ENCODE peak calls at places on chromosomes 2 and 18, in nine cellular contexts. One of them, this sample, is unnamed.

GRCh38 chr2:189874571-189875320 is 90.5 kb downstream of the PMS1 start:
- DNase-seq in NCI-H82: no peak
- DNase-seq in AML-193: no peak
- DNase-seq in GM04504: no peak
- DNase-seq in H7: no peak
- DNase-seq in GM23248: no peak
- DNase-seq in Caki2: no peak
- DNase-seq in stimulated activated CD4-positive, alpha-beta T cell treated with anti-CD3 and anti-CD28 coated beads, Interleukin-4, amount 100 ng/mL, for 24 hours: no peak
- DNase-seq in foreskin fibroblast: no peak
- DNase-seq in this sample: no peak

GRCh38 chr2:23298551-23298950 is 86.4 kb upstream of the KLHL29 start:
- DNase-seq in GM23248: no peak
- DNase-seq in AML-193: no peak
- DNase-seq in GM04504: no peak
- DNase-seq in H7: no peak
- DNase-seq in foreskin fibroblast: no peak
- DNase-seq in Caki2: no peak
- DNase-seq in NCI-H82: no peak
- DNase-seq in stimulated activated CD4-positive, alpha-beta T cell treated with anti-CD3 and anti-CD28 coated beads, Interleukin-4, amount 100 ng/mL, for 24 hours: no peak
- DNase-seq in this sample: no peak

GRCh38 chr18:8987250-8987649 is 115.2 kb upstream of the NDUFV2 start:
- DNase-seq in AML-193: no peak
- DNase-seq in Caki2: no peak
- DNase-seq in H7: no peak
- DNase-seq in GM23248: peak; percentile 86
- DNase-seq in NCI-H82: peak; percentile 74
- DNase-seq in stimulated activated CD4-positive, alpha-beta T cell treated with anti-CD3 and anti-CD28 coated beads, Interleukin-4, amount 100 ng/mL, for 24 hours: no peak
- DNase-seq in foreskin fibroblast: peak; percentile 47
- DNase-seq in GM04504: peak; percentile 28
- DNase-seq in this sample: no peak

GRCh38 chr2:46151582-46151981 is 145.6 kb upstream of the EPAS1 start:
- DNase-seq in H7: no peak
- DNase-seq in Caki2: no peak
- DNase-seq in GM04504: no peak
- DNase-seq in GM23248: no peak
- DNase-seq in stimulated activated CD4-positive, alpha-beta T cell treated with anti-CD3 and anti-CD28 coated beads, Interleukin-4, amount 100 ng/mL, for 24 hours: no peak
- DNase-seq in foreskin fibroblast: no peak
- DNase-seq in NCI-H82: no peak
- DNase-seq in AML-193: no peak
- DNase-seq in this sample: no peak

GRCh38 chr2:72033636-72034035 is 114.0 kb downstream of the CYP26B1 start:
- DNase-seq in foreskin fibroblast: no peak
- DNase-seq in Caki2: no peak
- DNase-seq in GM04504: no peak
- DNase-seq in GM23248: no peak
- DNase-seq in AML-193: no peak
- DNase-seq in stimulated activated CD4-positive, alpha-beta T cell treated with anti-CD3 and anti-CD28 coated beads, Interleukin-4, amount 100 ng/mL, for 24 hours: no peak
- DNase-seq in H7: peak; percentile 23
- DNase-seq in NCI-H82: no peak
- DNase-seq in this sample: no peak

GRCh38 chr2:223835701-223836532 is 1.5 kb downstream of the AP1S3 start:
- DNase-seq in stimulated activated CD4-positive, alpha-beta T cell treated with anti-CD3 and anti-CD28 coated beads, Interleukin-4, amount 100 ng/mL, for 24 hours: no peak
- DNase-seq in Caki2: peak; percentile 33
- DNase-seq in H7: no peak
- DNase-seq in foreskin fibroblast: no peak
- DNase-seq in NCI-H82: no peak
- DNase-seq in AML-193: peak; percentile 15
- DNase-seq in GM04504: no peak
- DNase-seq in GM23248: no peak
- DNase-seq in this sample: peak; percentile 52

GRCh38 chr2:74537140-74537539 is 7.4 kb downstream of the HTRA2 start:
- DNase-seq in NCI-H82: no peak
- DNase-seq in GM04504: no peak
- DNase-seq in Caki2: no peak
- DNase-seq in foreskin fibroblast: peak; percentile 53
- DNase-seq in AML-193: no peak
- DNase-seq in stimulated activated CD4-positive, alpha-beta T cell treated with anti-CD3 and anti-CD28 coated beads, Interleukin-4, amount 100 ng/mL, for 24 hours: no peak
- DNase-seq in H7: no peak
- DNase-seq in GM23248: peak; percentile 55
- DNase-seq in this sample: no peak

GRCh38 chr2:7992612-7993596 is 689.0 kb upstream of the ID2 start:
- DNase-seq in NCI-H82: peak; percentile 60
- DNase-seq in GM23248: peak; percentile 54
- DNase-seq in AML-193: no peak
- DNase-seq in stimulated activated CD4-positive, alpha-beta T cell treated with anti-CD3 and anti-CD28 coated beads, Interleukin-4, amount 100 ng/mL, for 24 hours: no peak
- DNase-seq in Caki2: no peak
- DNase-seq in foreskin fibroblast: peak; percentile 18
- DNase-seq in GM04504: no peak
- DNase-seq in H7: no peak
- DNase-seq in this sample: no peak

GRCh38 chr2:78546843-78547242 is 478.7 kb upstream of the REG3G start:
- DNase-seq in H7: no peak
- DNase-seq in GM04504: no peak
- DNase-seq in GM23248: no peak
- DNase-seq in foreskin fibroblast: no peak
- DNase-seq in NCI-H82: no peak
- DNase-seq in stimulated activated CD4-positive, alpha-beta T cell treated with anti-CD3 and anti-CD28 coated beads, Interleukin-4, amount 100 ng/mL, for 24 hours: no peak
- DNase-seq in Caki2: no peak
- DNase-seq in AML-193: no peak
- DNase-seq in this sample: no peak

GRCh38 chr2:96876036-96876810 is 6.3 kb upstream of the SEMA4C start:
- DNase-seq in GM04504: no peak
- DNase-seq in stimulated activated CD4-positive, alpha-beta T cell treated with anti-CD3 and anti-CD28 coated beads, Interleukin-4, amount 100 ng/mL, for 24 hours: no peak
- DNase-seq in foreskin fibroblast: peak; percentile 73
- DNase-seq in H7: peak; percentile 80
- DNase-seq in AML-193: no peak
- DNase-seq in NCI-H82: no peak
- DNase-seq in GM23248: peak; percentile 45
- DNase-seq in Caki2: no peak
- DNase-seq in this sample: no peak

GRCh38 chr2:3214827-3215404 is 162.7 kb downstream of the EIPR1 start:
- DNase-seq in stimulated activated CD4-positive, alpha-beta T cell treated with anti-CD3 and anti-CD28 coated beads, Interleukin-4, amount 100 ng/mL, for 24 hours: no peak
- DNase-seq in foreskin fibroblast: no peak
- DNase-seq in GM23248: no peak
- DNase-seq in AML-193: no peak
- DNase-seq in H7: no peak
- DNase-seq in Caki2: no peak
- DNase-seq in GM04504: no peak
- DNase-seq in NCI-H82: no peak
- DNase-seq in this sample: no peak

GRCh38 chr2:30765876-30766470 is 41.3 kb downstream of the CAPN13 start:
- DNase-seq in NCI-H82: no peak
- DNase-seq in GM23248: no peak
- DNase-seq in GM04504: no peak
- DNase-seq in stimulated activated CD4-positive, alpha-beta T cell treated with anti-CD3 and anti-CD28 coated beads, Interleukin-4, amount 100 ng/mL, for 24 hours: no peak
- DNase-seq in foreskin fibroblast: no peak
- DNase-seq in Caki2: no peak
- DNase-seq in H7: no peak
- DNase-seq in AML-193: no peak
- DNase-seq in this sample: no peak

GRCh38 chr18:62987859-62988258 is 272.5 kb downstream of the PHLPP1 start:
- DNase-seq in Caki2: no peak
- DNase-seq in stimulated activated CD4-positive, alpha-beta T cell treated with anti-CD3 and anti-CD28 coated beads, Interleukin-4, amount 100 ng/mL, for 24 hours: no peak
- DNase-seq in H7: no peak
- DNase-seq in foreskin fibroblast: no peak
- DNase-seq in NCI-H82: no peak
- DNase-seq in GM04504: no peak
- DNase-seq in GM23248: no peak
- DNase-seq in AML-193: no peak
- DNase-seq in this sample: no peak

GRCh38 chr2:234978466-234979203 is 26.8 kb downstream of the SH3BP4 start:
- DNase-seq in H7: no peak
- DNase-seq in NCI-H82: no peak
- DNase-seq in AML-193: no peak
- DNase-seq in Caki2: no peak
- DNase-seq in GM04504: peak; percentile 44
- DNase-seq in foreskin fibroblast: peak; percentile 50
- DNase-seq in stimulated activated CD4-positive, alpha-beta T cell treated with anti-CD3 and anti-CD28 coated beads, Interleukin-4, amount 100 ng/mL, for 24 hours: no peak
- DNase-seq in GM23248: peak; percentile 76
- DNase-seq in this sample: peak; percentile 84

GRCh38 chr2:223929575-223930001 is 15.5 kb downstream of the WDFY1 start:
- DNase-seq in H7: no peak
- DNase-seq in AML-193: peak; percentile 26
- DNase-seq in stimulated activated CD4-positive, alpha-beta T cell treated with anti-CD3 and anti-CD28 coated beads, Interleukin-4, amount 100 ng/mL, for 24 hours: no peak
- DNase-seq in GM04504: no peak
- DNase-seq in NCI-H82: no peak
- DNase-seq in Caki2: no peak
- DNase-seq in foreskin fibroblast: no peak
- DNase-seq in GM23248: no peak
- DNase-seq in this sample: peak; percentile 41

GRCh38 chr2:18396328-18396727 is 164.1 kb downstream of the RDH14 start:
- DNase-seq in NCI-H82: no peak
- DNase-seq in stimulated activated CD4-positive, alpha-beta T cell treated with anti-CD3 and anti-CD28 coated beads, Interleukin-4, amount 100 ng/mL, for 24 hours: no peak
- DNase-seq in H7: no peak
- DNase-seq in GM04504: no peak
- DNase-seq in GM23248: no peak
- DNase-seq in AML-193: no peak
- DNase-seq in foreskin fibroblast: no peak
- DNase-seq in Caki2: no peak
- DNase-seq in this sample: no peak

GRCh38 chr2:75560768-75561565 is at the start of gene EVA1A:
- DNase-seq in H7: peak; percentile 84
- DNase-seq in GM04504: peak; percentile 61
- DNase-seq in stimulated activated CD4-positive, alpha-beta T cell treated with anti-CD3 and anti-CD28 coated beads, Interleukin-4, amount 100 ng/mL, for 24 hours: no peak
- DNase-seq in foreskin fibroblast: peak; percentile 91
- DNase-seq in NCI-H82: peak; percentile 6
- DNase-seq in GM23248: peak; percentile 88
- DNase-seq in Caki2: peak; percentile 87
- DNase-seq in AML-193: no peak
- DNase-seq in this sample: no peak

GRCh38 chr2:189866296-189866695 is 82.0 kb downstream of the PMS1 start:
- DNase-seq in GM04504: no peak
- DNase-seq in AML-193: no peak
- DNase-seq in Caki2: no peak
- DNase-seq in stimulated activated CD4-positive, alpha-beta T cell treated with anti-CD3 and anti-CD28 coated beads, Interleukin-4, amount 100 ng/mL, for 24 hours: no peak
- DNase-seq in GM23248: peak; percentile 47
- DNase-seq in NCI-H82: no peak
- DNase-seq in H7: no peak
- DNase-seq in foreskin fibroblast: no peak
- DNase-seq in this sample: no peak

GRCh38 chr2:6081542-6081872 is 389.3 kb downstream of the SOX11 start:
- DNase-seq in H7: no peak
- DNase-seq in foreskin fibroblast: no peak
- DNase-seq in AML-193: no peak
- DNase-seq in stimulated activated CD4-positive, alpha-beta T cell treated with anti-CD3 and anti-CD28 coated beads, Interleukin-4, amount 100 ng/mL, for 24 hours: no peak
- DNase-seq in GM04504: no peak
- DNase-seq in Caki2: no peak
- DNase-seq in GM23248: no peak
- DNase-seq in NCI-H82: peak; percentile 70
- DNase-seq in this sample: no peak

GRCh38 chr2:55010149-55010591 is 40.1 kb downstream of the RTN4 start:
- DNase-seq in stimulated activated CD4-positive, alpha-beta T cell treated with anti-CD3 and anti-CD28 coated beads, Interleukin-4, amount 100 ng/mL, for 24 hours: peak; percentile 24
- DNase-seq in Caki2: peak; percentile 68
- DNase-seq in GM04504: peak; percentile 22
- DNase-seq in H7: no peak
- DNase-seq in foreskin fibroblast: peak; percentile 58
- DNase-seq in AML-193: peak; percentile 75
- DNase-seq in GM23248: peak; percentile 87
- DNase-seq in NCI-H82: peak; percentile 70
- DNase-seq in this sample: peak; percentile 41

GRCh38 chr2:23475036-23475435 is 90.1 kb downstream of the KLHL29 start:
- DNase-seq in H7: peak; percentile 73
- DNase-seq in stimulated activated CD4-positive, alpha-beta T cell treated with anti-CD3 and anti-CD28 coated beads, Interleukin-4, amount 100 ng/mL, for 24 hours: no peak
- DNase-seq in GM23248: no peak
- DNase-seq in NCI-H82: peak; percentile 22
- DNase-seq in GM04504: no peak
- DNase-seq in Caki2: no peak
- DNase-seq in AML-193: no peak
- DNase-seq in foreskin fibroblast: no peak
- DNase-seq in this sample: no peak

GRCh38 chr2:218884519-218884918 is 3.9 kb downstream of the WNT10A start:
- DNase-seq in GM04504: no peak
- DNase-seq in GM23248: no peak
- DNase-seq in Caki2: no peak
- DNase-seq in stimulated activated CD4-positive, alpha-beta T cell treated with anti-CD3 and anti-CD28 coated beads, Interleukin-4, amount 100 ng/mL, for 24 hours: no peak
- DNase-seq in NCI-H82: no peak
- DNase-seq in AML-193: no peak
- DNase-seq in H7: no peak
- DNase-seq in foreskin fibroblast: no peak
- DNase-seq in this sample: no peak

GRCh38 chr2:38634684-38635083 is 31.2 kb upstream of the GALM start:
- DNase-seq in stimulated activated CD4-positive, alpha-beta T cell treated with anti-CD3 and anti-CD28 coated beads, Interleukin-4, amount 100 ng/mL, for 24 hours: no peak
- DNase-seq in NCI-H82: no peak
- DNase-seq in AML-193: peak; percentile 57
- DNase-seq in GM23248: no peak
- DNase-seq in Caki2: no peak
- DNase-seq in GM04504: no peak
- DNase-seq in H7: no peak
- DNase-seq in foreskin fibroblast: no peak
- DNase-seq in this sample: no peak

GRCh38 chr2:165745916-165746315 is 48.1 kb downstream of the GALNT3 start:
- DNase-seq in NCI-H82: no peak
- DNase-seq in Caki2: peak; percentile 18
- DNase-seq in foreskin fibroblast: peak; percentile 34
- DNase-seq in stimulated activated CD4-positive, alpha-beta T cell treated with anti-CD3 and anti-CD28 coated beads, Interleukin-4, amount 100 ng/mL, for 24 hours: no peak
- DNase-seq in AML-193: no peak
- DNase-seq in GM23248: peak; percentile 41
- DNase-seq in H7: no peak
- DNase-seq in GM04504: peak; percentile 8
- DNase-seq in this sample: no peak

GRCh38 chr2:157246212-157247067 is 11.1 kb upstream of the GALNT5 start:
- DNase-seq in GM04504: peak; percentile 64
- DNase-seq in Caki2: peak; percentile 52
- DNase-seq in NCI-H82: no peak
- DNase-seq in H7: no peak
- DNase-seq in AML-193: no peak
- DNase-seq in stimulated activated CD4-positive, alpha-beta T cell treated with anti-CD3 and anti-CD28 coated beads, Interleukin-4, amount 100 ng/mL, for 24 hours: peak; percentile 45
- DNase-seq in foreskin fibroblast: peak; percentile 83
- DNase-seq in GM23248: peak; percentile 95
- DNase-seq in this sample: peak; percentile 47

GRCh38 chr2:3628800-3629199 is 29.2 kb upstream of the ALLC start:
- DNase-seq in AML-193: no peak
- DNase-seq in stimulated activated CD4-positive, alpha-beta T cell treated with anti-CD3 and anti-CD28 coated beads, Interleukin-4, amount 100 ng/mL, for 24 hours: no peak
- DNase-seq in H7: peak; percentile 92
- DNase-seq in GM23248: no peak
- DNase-seq in NCI-H82: peak; percentile 63
- DNase-seq in Caki2: no peak
- DNase-seq in GM04504: no peak
- DNase-seq in foreskin fibroblast: no peak
- DNase-seq in this sample: peak; percentile 31

GRCh38 chr18:78957140-78957539 is 22.5 kb upstream of the SALL3 start:
- DNase-seq in H7: no peak
- DNase-seq in stimulated activated CD4-positive, alpha-beta T cell treated with anti-CD3 and anti-CD28 coated beads, Interleukin-4, amount 100 ng/mL, for 24 hours: no peak
- DNase-seq in GM04504: no peak
- DNase-seq in NCI-H82: peak; percentile 20
- DNase-seq in Caki2: no peak
- DNase-seq in foreskin fibroblast: no peak
- DNase-seq in GM23248: no peak
- DNase-seq in AML-193: no peak
- DNase-seq in this sample: no peak

GRCh38 chr2:38747819-38748218 is 3.3 kb downstream of the SRSF7 start:
- DNase-seq in stimulated activated CD4-positive, alpha-beta T cell treated with anti-CD3 and anti-CD28 coated beads, Interleukin-4, amount 100 ng/mL, for 24 hours: no peak
- DNase-seq in Caki2: no peak
- DNase-seq in GM23248: no peak
- DNase-seq in GM04504: no peak
- DNase-seq in H7: no peak
- DNase-seq in NCI-H82: no peak
- DNase-seq in AML-193: no peak
- DNase-seq in foreskin fibroblast: no peak
- DNase-seq in this sample: no peak

GRCh38 chr2:97011977-97012569 is 25.7 kb upstream of the FAM178B start:
- DNase-seq in GM04504: peak; percentile 14
- DNase-seq in GM23248: peak; percentile 75
- DNase-seq in foreskin fibroblast: peak; percentile 70
- DNase-seq in H7: no peak
- DNase-seq in AML-193: peak; percentile 47
- DNase-seq in NCI-H82: peak; percentile 25
- DNase-seq in Caki2: peak; percentile 48
- DNase-seq in stimulated activated CD4-positive, alpha-beta T cell treated with anti-CD3 and anti-CD28 coated beads, Interleukin-4, amount 100 ng/mL, for 24 hours: peak; percentile 11
- DNase-seq in this sample: peak; percentile 38

GRCh38 chr2:224650815-224651439 is 65.2 kb downstream of the CCDC195 start:
- DNase-seq in Caki2: peak; percentile 33
- DNase-seq in GM04504: peak; percentile 24
- DNase-seq in foreskin fibroblast: peak; percentile 73
- DNase-seq in NCI-H82: peak; percentile 80
- DNase-seq in stimulated activated CD4-positive, alpha-beta T cell treated with anti-CD3 and anti-CD28 coated beads, Interleukin-4, amount 100 ng/mL, for 24 hours: peak; percentile 11
- DNase-seq in GM23248: peak; percentile 69
- DNase-seq in H7: peak; percentile 59
- DNase-seq in AML-193: peak; percentile 33
- DNase-seq in this sample: peak; percentile 80